ENCODE peak calls at places on chromosomes 13 and 19, in eight cellular contexts. C is stimulated activated CD8-positive, alpha-beta memory T cell treated with anti-CD3 and anti-CD28 coated beads, Interleukin-2, amount 100 ng/mL, for 48 hours; J is NCI-H1092; Y is amniotic epithelial cell; U is C1 segment of cervical spinal cord; M is T-helper 1 cell; N is H54; G is activated T-cell treated with anti-CD3 and anti-CD28 coated beads for 1 hour. Z is an unnamed sample.

GRCh38 chr13:105759467-105759866 is 776.0 kb downstream of the EFNB2 start:
- DNase-seq in N (no peak), J (no peak), U (no peak), G (no peak), Y (no peak), C (no peak), M (no peak), Z (no peak)

GRCh38 chr13:92313382-92313781 is 913.2 kb upstream of the GPC6 start:
- DNase-seq in U (no peak), M (no peak), C (no peak), G (no peak), N (no peak), Y (no peak), J (no peak), Z (no peak)

GRCh38 chr19:35623327-35624010 is 5.4 kb upstream of the RBM42 start:
- DNase-seq in Y (no peak), J (no peak), N (no peak), C (no peak), G (no peak), U (no peak), M (no peak), Z (no peak)

GRCh38 chr19:18100710-18101109 is 3.1 kb downstream of the MAST3 start:
- DNase-seq in G (no peak), Y (no peak), N (no peak), J (no peak), U (no peak), M (no peak), C (no peak), Z (no peak)

GRCh38 chr13:52001120-52001731 is 10.0 kb downstream of the ATP7B start:
- DNase-seq in C (no peak), N (peak), G (no peak), U (no peak), J (no peak), Y (peak), M (no peak), Z (peak)

GRCh38 chr19:15551183-15552004 is 43.1 kb downstream of the CYP4F22 start:
- DNase-seq in G (peak), J (no peak), N (no peak), M (peak), Y (no peak), C (peak), U (no peak), Z (peak)

GRCh38 chr13:112453207-112453829 is 77.2 kb downstream of the SPACA7 start:
- DNase-seq in N (no peak), C (no peak), U (no peak), J (no peak), G (no peak), Y (no peak), M (no peak), Z (no peak)

GRCh38 chr19:11195169-11195568 is 2.2 kb downstream of the KANK2 start:
- DNase-seq in G (no peak), M (no peak), U (no peak), J (no peak), N (no peak), C (no peak), Y (no peak), Z (no peak)

GRCh38 chr19:6536138-6536671 is 5.4 kb downstream of the TNFSF9 start:
- DNase-seq in G (peak), M (peak), C (peak), Y (peak), N (no peak), U (no peak), J (no peak), Z (no peak)

GRCh38 chr13:25085125-25085742 is 10.7 kb upstream of the PABPC3 start:
- DNase-seq in J (peak), C (no peak), N (peak), Y (peak), M (no peak), U (no peak), G (no peak), Z (peak)

GRCh38 chr19:37855098-37855497 is 51.3 kb downstream of the WDR87 start:
- DNase-seq in C (no peak), M (no peak), N (no peak), Y (no peak), U (no peak), J (peak), G (peak), Z (peak)

GRCh38 chr19:54478677-54479266 is 5.7 kb upstream of the CDC42EP5 start:
- DNase-seq in Y (peak), G (no peak), N (no peak), J (peak), C (no peak), U (no peak), M (no peak), Z (peak)

GRCh38 chr13:102693781-102694180 is 1.1 kb downstream of the METTL21C start:
- DNase-seq in G (no peak), C (no peak), U (no peak), Y (peak), M (no peak), J (no peak), N (no peak), Z (peak)

GRCh38 chr19:51503428-51503827 is 1.8 kb upstream of the SIGLEC12 start:
- DNase-seq in U (no peak), M (no peak), J (no peak), Y (no peak), N (no peak), G (no peak), C (no peak), Z (no peak)

GRCh38 chr19:34145741-34146202 is 26.5 kb upstream of the LSM14A start:
- DNase-seq in J (no peak), G (peak), M (peak), U (no peak), C (no peak), Y (peak), N (peak), Z (peak)

GRCh38 chr13:66543780-66544179 is 686.4 kb downstream of the PCDH9 start:
- DNase-seq in N (no peak), G (no peak), C (no peak), Y (no peak), M (no peak), U (no peak), J (no peak), Z (no peak)

GRCh38 chr13:43797869-43798268 is 11.1 kb upstream of the ENOX1 start:
- DNase-seq in M (no peak), N (no peak), G (no peak), Y (peak), U (no peak), J (no peak), C (no peak), Z (no peak)

GRCh38 chr19:23991170-23991569 is 76.5 kb downstream of the ZNF726 start:
- DNase-seq in N (no peak), G (no peak), J (peak), Y (peak), U (no peak), M (no peak), C (no peak), Z (no peak)

GRCh38 chr13:104387514-104387913 is 1321.3 kb upstream of the SLC10A2 start:
- DNase-seq in Y (no peak), J (no peak), G (no peak), N (no peak), C (no peak), U (no peak), M (no peak), Z (no peak)

GRCh38 chr19:46115396-46116109 is 8.9 kb downstream of the IGFL3 start:
- DNase-seq in C (peak), J (no peak), G (no peak), N (peak), U (no peak), Y (peak), M (no peak), Z (peak)

GRCh38 chr13:44715287-44716224 is 139.4 kb upstream of the TSC22D1 start:
- DNase-seq in Y (peak), C (no peak), J (peak), N (no peak), U (no peak), G (no peak), M (no peak), Z (peak)

GRCh38 chr13:33169273-33169980 is 116.1 kb downstream of the STARD13 start:
- DNase-seq in C (no peak), M (no peak), U (no peak), G (no peak), Y (peak), J (no peak), N (no peak), Z (peak)

GRCh38 chr13:65111223-65111622 is 2118.9 kb downstream of the PCDH9 start:
- DNase-seq in U (no peak), J (no peak), G (no peak), Y (no peak), M (no peak), N (no peak), C (no peak), Z (no peak)

GRCh38 chr13:109867766-109868165 is 81.4 kb upstream of the IRS2 start:
- DNase-seq in Y (peak), J (no peak), C (no peak), G (no peak), U (no peak), M (no peak), N (no peak), Z (no peak)

Z was measured in AG08395.